ENCODE peak calls at places on chromosomes 12 and 14, in four cellular contexts. Y is AG04450, H is prostate gland, N is ovary. R is an unnamed sample.
A peak's percentile ranks its signal among the peaks of the same experiment; 100 is the strongest.

GRCh38 chr14:88821378-88821777 is 3.1 kb upstream of the TTC8 start:
- DNase-seq in Y (no peak), H (no peak), N (no peak), R (no peak)

GRCh38 chr14:29320261-29320660 is 553.7 kb downstream of the FOXG1 start:
- DNase-seq in Y (no peak), H (no peak), N (no peak), R (no peak)

GRCh38 chr14:63542231-63542999 is 762 bp downstream of the PPP2R5E start:
- DNase-seq in Y (no peak), H (peak; percentile 14), N (no peak), R (no peak)

GRCh38 chr14:34629657-34630529 is at the start of gene SNX6:
- DNase-seq in Y (no peak), H (peak; percentile 78), N (peak; percentile 85), R (peak; percentile 92)

GRCh38 chr14:70359076-70359424 is 433 bp downstream of the COX16 start:
- DNase-seq in Y (no peak), H (no peak), N (no peak), R (no peak)

GRCh38 chr12:119204137-119204536 is 25.4 kb downstream of the HSPB8 start:
- DNase-seq in Y (no peak), H (no peak), N (no peak), R (no peak)

GRCh38 chr12:52284562-52285171 is 6.7 kb downstream of the KRT81 start:
- DNase-seq in Y (no peak), H (no peak), N (no peak), R (no peak)

GRCh38 chr14:69321601-69322330 is 61.8 kb downstream of the GALNT16 start:
- DNase-seq in Y (no peak), H (no peak), N (no peak), R (peak; percentile 51)

GRCh38 chr14:66507722-66508546 is at the start of gene GPHN:
- DNase-seq in Y (peak; percentile 95), H (peak; percentile 96), N (peak; percentile 91), R (peak; percentile 98)

GRCh38 chr12:11876301-11876700 is 194.4 kb upstream of the BCL2L14 start:
- DNase-seq in Y (no peak), H (no peak), N (no peak), R (no peak)

GRCh38 chr12:45260481-45260824 is 44.6 kb downstream of the ANO6 start:
- DNase-seq in Y (no peak), H (no peak), N (no peak), R (no peak)

GRCh38 chr12:122265433-122265832 is 861 bp downstream of the VPS33A start:
- DNase-seq in Y (no peak), H (no peak), N (no peak), R (no peak)

GRCh38 chr14:41303506-41303905 is 303.2 kb upstream of the LRFN5 start:
- DNase-seq in Y (no peak), H (no peak), N (no peak), R (no peak)

GRCh38 chr14:69539631-69540410 is 34.9 kb downstream of the CCDC177 start:
- DNase-seq in Y (peak; percentile 11), H (no peak), N (no peak), R (peak; percentile 88)

GRCh38 chr12:269216-269615 is 6.6 kb upstream of the SLC6A13 start:
- DNase-seq in Y (no peak), H (peak; percentile 13), N (no peak), R (no peak)

GRCh38 chr14:54200726-54201125 is 196.1 kb upstream of the CDKN3 start:
- DNase-seq in Y (no peak), H (no peak), N (no peak), R (no peak)

GRCh38 chr12:51005671-51006070 is 20.5 kb downstream of the SLC11A2 start:
- DNase-seq in Y (no peak), H (peak; percentile 59), N (no peak), R (no peak)

GRCh38 chr14:90663680-90664079 is 152.6 kb downstream of the TTC7B start:
- DNase-seq in Y (no peak), H (no peak), N (no peak), R (no peak)

GRCh38 chr12:12714276-12715001 is 2.7 kb upstream of the CDKN1B start:
- DNase-seq in Y (no peak), H (peak; percentile 59), N (no peak), R (peak; percentile 69)

GRCh38 chr12:95767703-95768102 is 22.9 kb downstream of the NTN4 start:
- DNase-seq in Y (no peak), H (no peak), N (no peak), R (no peak)

GRCh38 chr14:97458302-97459137 is 661.3 kb downstream of the VRK1 start:
- DNase-seq in Y (no peak), H (no peak), N (no peak), R (no peak)

GRCh38 chr12:90945070-90945649 is 9.8 kb downstream of the CCER1 start:
- DNase-seq in Y (no peak), H (no peak), N (no peak), R (no peak)

GRCh38 chr12:4086481-4086880 is 187.1 kb upstream of the CCND2 start:
- DNase-seq in Y (no peak), H (no peak), N (no peak), R (no peak)

GRCh38 chr12:52992699-52993557 is 13.3 kb upstream of the EIF4B start:
- DNase-seq in Y (no peak), H (no peak), N (no peak), R (no peak)

GRCh38 chr12:14186193-14186502 is 179.3 kb upstream of the ATF7IP start:
- DNase-seq in Y (no peak), H (no peak), N (no peak), R (no peak)

GRCh38 chr14:97156705-97157104 is 359.5 kb downstream of the VRK1 start:
- DNase-seq in Y (no peak), H (no peak), N (no peak), R (no peak)

GRCh38 chr14:60245316-60246177 is 3.5 kb upstream of the PPM1A start:
- DNase-seq in Y (no peak), H (no peak), N (no peak), R (no peak)

GRCh38 chr14:105999361-106000028 is 473.1 kb downstream of the TMEM121 start:
- DNase-seq in Y (no peak), H (no peak), N (peak; percentile 26), R (peak; percentile 78)

GRCh38 chr12:105587237-105587636 is 256.7 kb downstream of the C12orf75 start:
- DNase-seq in Y (no peak), H (no peak), N (no peak), R (no peak)

DNA sequence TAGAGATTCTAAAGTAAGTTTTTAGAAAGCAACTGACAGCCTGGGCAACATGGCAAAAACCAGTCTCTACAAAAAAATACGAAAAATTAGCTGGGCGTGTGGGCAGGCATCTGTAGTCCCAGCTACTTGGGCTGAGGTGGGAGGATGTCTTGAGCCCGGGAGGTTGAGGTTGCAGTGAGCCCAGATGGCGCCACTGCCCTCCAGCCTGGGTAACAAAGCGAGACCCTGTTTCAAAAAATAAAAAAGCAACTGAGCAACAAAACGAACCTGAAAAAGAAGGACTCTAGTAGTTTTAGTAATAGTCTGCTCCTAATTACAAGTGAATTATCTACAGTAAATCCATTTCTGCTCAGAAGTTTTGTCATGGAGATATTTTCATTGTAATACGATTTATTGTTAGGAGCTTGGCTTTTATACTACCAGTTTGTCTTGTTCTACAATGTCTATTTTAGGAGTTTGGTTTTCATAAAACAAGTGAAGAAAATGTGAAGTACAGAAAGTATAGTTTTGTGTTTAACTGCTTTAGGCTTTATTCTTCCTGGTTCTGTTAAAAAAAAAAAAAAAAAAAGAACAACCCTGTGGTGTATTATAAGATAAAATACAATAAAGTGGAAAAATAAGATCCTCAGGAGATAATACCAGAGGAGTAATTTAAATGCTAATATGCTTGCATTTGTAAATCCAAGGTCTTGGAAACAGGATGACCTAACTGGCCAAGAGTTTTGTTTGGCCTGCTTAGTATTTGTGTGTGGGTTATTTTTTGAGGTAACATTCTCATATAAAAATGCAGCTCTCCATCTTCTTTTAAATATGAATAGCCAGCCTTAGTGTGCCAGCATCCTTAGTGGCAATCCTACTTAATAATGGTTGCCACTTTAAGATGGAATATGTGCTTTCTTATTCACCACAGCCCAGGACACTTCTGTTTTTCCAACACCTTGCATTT is 2.8 kb downstream of the TMX1 start:
- DNase-seq in Y (no peak), H (no peak), N (no peak), R (no peak)
- H3K4me3 ChIP-seq in Y (no peak overlapping the region), H (no peak overlapping the region), N (no peak overlapping the region), R (no peak overlapping the region)

DNA sequence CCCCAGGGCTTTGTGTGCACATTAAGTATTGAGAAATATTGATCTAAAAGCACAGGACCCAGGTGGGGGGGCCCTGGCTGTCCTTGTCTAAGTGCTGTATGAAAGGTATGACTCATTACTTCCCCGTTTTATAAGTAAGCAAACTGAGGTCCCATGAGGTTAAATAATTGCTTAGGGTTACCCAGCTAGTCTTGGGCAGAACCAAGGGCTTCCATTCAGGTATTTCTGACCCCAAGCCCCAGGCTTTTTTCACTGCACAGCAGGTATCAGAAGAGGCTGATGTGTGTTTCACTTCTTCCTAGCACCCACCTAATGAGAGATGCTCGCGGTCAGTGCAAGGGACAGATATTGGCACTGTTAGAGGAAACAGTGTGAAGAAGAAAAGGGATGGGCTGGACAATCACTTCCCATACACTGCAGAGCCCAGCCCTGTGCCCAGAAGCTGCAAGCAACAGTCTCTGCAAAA is 4.7 kb upstream of the TC2N start:
- DNase-seq in Y (no peak), H (no peak), N (no peak), R (peak; percentile 76)
- H3K27ac ChIP-seq in Y (no peak overlapping the region), H (peak overlapping the region; percentile 64), N (no peak overlapping the region), R (peak overlapping the region; percentile 86)

DNA sequence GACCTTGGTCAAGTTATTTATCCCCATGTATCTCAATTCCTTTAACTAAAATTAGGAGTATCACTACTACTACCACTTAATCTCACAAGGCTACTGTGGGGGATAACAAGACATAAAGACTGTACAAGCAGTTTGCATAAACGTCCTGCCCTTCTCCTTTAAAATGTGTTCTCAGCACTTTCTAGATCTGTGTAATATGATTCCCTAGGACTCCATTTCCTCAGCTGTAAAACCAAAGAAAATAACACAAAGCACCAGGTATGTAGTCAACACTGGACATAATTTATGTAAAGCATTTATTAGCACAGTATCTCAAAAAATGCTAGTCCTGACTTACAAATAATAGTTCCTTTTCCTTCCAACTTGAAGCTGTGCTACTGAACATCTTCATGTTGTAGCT is 202.2 kb downstream of the MED13L start:
- DNase-seq in Y (no peak), H (no peak), N (no peak), R (no peak)
- H3K27me3 ChIP-seq in Y (no peaks in the 10 kb centered on the region), H (no peaks in the 10 kb centered on the region), N (no peaks in the 10 kb centered on the region), R (no peaks in the 10 kb centered on the region)

GRCh38 chr12:116860281-116860680 is 21.0 kb downstream of the HRK start:
- DNase-seq in Y (no peak), H (no peak), N (no peak), R (no peak)
- H3K4me3 ChIP-seq in Y (no peak overlapping the region), H (no peak overlapping the region), N (peak overlapping the region; percentile 33), R (no peak overlapping the region)

DNA sequence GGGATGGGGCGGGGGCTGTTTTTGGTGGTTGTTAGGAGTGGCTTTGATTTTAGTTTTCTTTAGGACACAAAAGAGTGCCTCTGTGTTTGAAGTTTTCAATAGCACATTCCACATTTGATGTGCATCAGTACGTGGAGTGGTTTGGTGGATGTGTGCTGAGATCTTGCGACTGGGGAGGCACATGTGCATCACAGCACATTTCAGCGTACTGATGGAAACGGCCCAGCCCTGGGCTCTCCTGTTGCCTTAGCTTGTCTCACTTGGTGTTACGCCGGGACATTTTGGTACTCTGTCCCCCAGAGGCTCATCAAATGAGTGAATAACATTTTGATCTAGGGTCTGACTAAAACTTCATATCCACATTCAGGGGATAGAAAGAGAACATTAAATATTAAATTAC is 70.5 kb downstream of the GNS start:
- DNase-seq in Y (no peak), H (no peak), N (no peak), R (no peak)
- H3K27ac ChIP-seq in Y (peak overlapping the region; percentile 31), H (peak overlapping the region; percentile 66), N (no peak overlapping the region), R (no peak overlapping the region)

R was measured in upper lobe of right lung.